ENCODE peak calls at places on chromosome 10, in nine cellular contexts. K, W, Q, A, Z, D, I, F and N are unnamed samples.

GRCh38 chr10:62640386-62640785 is 164.1 kb upstream of the ADO start:
- DNase-seq in Z (no peak), I (no peak), D (no peak), A (no peak), F (no peak), Q (no peak), K (no peak), W (no peak), N (no peak)

GRCh38 chr10:123967626-123968243 is 76.1 kb upstream of the CPXM2 start:
- DNase-seq in Z (peak), K (peak), A (peak), W (peak), I (peak), D (peak), Q (peak), F (peak), N (peak)

GRCh38 chr10:100184426-100185219 is 1.2 kb downstream of the ERLIN1 start:
- DNase-seq in W (no peak), Q (no peak), F (no peak), A (no peak), D (no peak), K (no peak), I (no peak), Z (peak), N (no peak)

GRCh38 chr10:43287056-43288007 is 20.5 kb upstream of the RASGEF1A start:
- DNase-seq in A (peak), Z (peak), W (no peak), Q (peak), K (peak), F (no peak), D (no peak), I (no peak), N (no peak)

GRCh38 chr10:71193516-71193915 is 18.9 kb upstream of the UNC5B start:
- DNase-seq in A (no peak), W (no peak), F (no peak), Z (no peak), D (no peak), I (peak), Q (no peak), K (peak), N (no peak)

GRCh38 chr10:108319434-108320222 is 1155.1 kb upstream of the SORCS1 start:
- DNase-seq in F (no peak), W (no peak), D (no peak), I (no peak), Q (no peak), Z (no peak), A (no peak), K (no peak), N (no peak)

GRCh38 chr10:110326351-110327032 is 21.8 kb upstream of the SMNDC1 start:
- DNase-seq in Q (no peak), K (no peak), F (peak), D (no peak), A (no peak), Z (no peak), W (no peak), I (no peak), N (no peak)

GRCh38 chr10:129319934-129320333 is 147.1 kb upstream of the MGMT start:
- DNase-seq in Z (no peak), Q (no peak), W (no peak), K (no peak), I (no peak), F (no peak), D (no peak), A (no peak), N (no peak)

GRCh38 chr10:43226851-43227845 is 39.7 kb downstream of the RASGEF1A start:
- DNase-seq in I (peak), W (no peak), F (no peak), A (peak), Z (no peak), D (no peak), K (peak), Q (no peak), N (peak)

GRCh38 chr10:18400201-18400910 is 251.0 kb downstream of the NSUN6 start:
- DNase-seq in Z (peak), I (no peak), D (no peak), K (no peak), W (no peak), F (no peak), Q (peak), A (peak), N (no peak)

GRCh38 chr10:56298941-56299340 is 62.1 kb downstream of the ZWINT start:
- DNase-seq in W (no peak), I (no peak), A (no peak), Q (no peak), D (no peak), K (no peak), Z (no peak), F (no peak), N (no peak)

GRCh38 chr10:112899396-112900065 is 50.5 kb upstream of the TCF7L2 start:
- DNase-seq in I (no peak), A (no peak), K (no peak), Q (no peak), Z (no peak), F (no peak), W (no peak), D (no peak), N (no peak)

GRCh38 chr10:60293797-60294196 is 95.9 kb downstream of the ANK3 start:
- DNase-seq in F (no peak), K (no peak), D (no peak), W (no peak), I (no peak), Q (no peak), Z (no peak), A (no peak), N (no peak)